ENCODE peak calls at places on chromosomes 13 and 19, in eight cellular contexts. R is cardiac fibroblast; W is uterus; T is Right ventricle myocardium superior; I is NCI-H1417; K is activated CD8-positive, alpha-beta memory T cell treated with anti-CD3 and anti-CD28 coated beads for 4 hours; H is GM04503; L is fibroblast of gingiva. F is an unnamed sample.

GRCh38 chr19:8302734-8303133 is 5.4 kb downstream of the CD320 start:
- DNase-seq in H (no peak), I (no peak), L (no peak), R (no peak), W (no peak), T (no peak), K (no peak), F (peak; percentile 60)

GRCh38 chr13:26024558-26024957 is 27.3 kb downstream of the SHISA2 start:
- DNase-seq in I (no peak), T (no peak), L (no peak), W (no peak), H (no peak), K (no peak), R (no peak), F (no peak)

GRCh38 chr19:40594657-40595077 is 6.5 kb upstream of the LTBP4 start:
- DNase-seq in I (no peak), K (no peak), W (no peak), T (no peak), H (no peak), L (no peak), R (peak; percentile 51), F (no peak)

GRCh38 chr19:48813123-48813911 is 2.5 kb upstream of the BCAT2 start:
- DNase-seq in R (no peak), L (no peak), I (no peak), T (no peak), H (no peak), K (no peak), W (no peak), F (no peak)

GRCh38 chr13:23323946-23324709 is 109.4 kb downstream of the SACS start:
- DNase-seq in K (no peak), W (no peak), T (no peak), L (no peak), H (no peak), R (peak; percentile 66), I (no peak), F (no peak)

GRCh38 chr13:98026457-98026857 is 73.0 kb downstream of the IPO5 start:
- DNase-seq in R (peak; percentile 65), L (peak; percentile 37), K (no peak), T (no peak), H (no peak), I (no peak), W (no peak), F (no peak)

GRCh38 chr19:2394054-2394668 is 33.2 kb downstream of the TIMM13 start:
- DNase-seq in H (no peak), I (no peak), T (no peak), L (no peak), K (no peak), R (no peak), W (no peak), F (no peak)

GRCh38 chr13:49374585-49375290 is 69.1 kb downstream of the CAB39L start:
- DNase-seq in L (peak; percentile 75), I (no peak), W (no peak), H (no peak), T (no peak), R (peak; percentile 85), K (no peak), F (no peak)

F was measured in type B pancreatic cell.